ENCODE peak calls at places on chromosome 15, in seven cellular contexts. S is A549, K is lower leg skin, N is ovary, T is transverse colon, Q is spleen, Z is uterus. L is an unnamed sample.

GRCh38 chr15:84387086-84387485 is 151.5 kb downstream of the GOLGA6L4 start:
- DNase-seq in S (no peak), K (peak), N (peak), T (no peak), Q (peak), Z (no peak), L (no peak)

GRCh38 chr15:91499774-91500383 is 353.6 kb upstream of the SLCO3A1 start:
- DNase-seq in S (no peak), K (no peak), N (no peak), T (no peak), Q (no peak), Z (no peak), L (no peak)

GRCh38 chr15:84887928-84888327 is 3.5 kb downstream of the SLC28A1 start:
- DNase-seq in S (no peak), K (no peak), N (no peak), T (no peak), Q (no peak), Z (no peak), L (no peak)

GRCh38 chr15:49962044-49962602 is 156.9 kb downstream of the ATP8B4 start:
- DNase-seq in S (no peak), K (no peak), N (no peak), T (no peak), Q (no peak), Z (no peak), L (no peak)

GRCh38 chr15:65323071-65323511 is 18.6 kb downstream of the RNU5B-1 start:
- DNase-seq in S (no peak), K (no peak), N (peak), T (peak), Q (no peak), Z (peak), L (no peak)

GRCh38 chr15:34442891-34443290 is 5.3 kb upstream of the GOLGA8A start:
- DNase-seq in S (no peak), K (no peak), N (no peak), T (no peak), Q (no peak), Z (no peak), L (no peak)

GRCh38 chr15:76011611-76012010 is 613 bp downstream of the NRG4 start:
- DNase-seq in S (peak), K (no peak), N (no peak), T (no peak), Q (no peak), Z (no peak), L (no peak)

GRCh38 chr15:64634576-64635485 is 140.6 kb downstream of the RBPMS2 start:
- DNase-seq in S (peak), K (no peak), N (no peak), T (no peak), Q (no peak), Z (no peak), L (no peak)

GRCh38 chr15:51846463-51847230 is 17.2 kb downstream of the TMOD3 start:
- DNase-seq in S (peak), K (no peak), N (no peak), T (no peak), Q (no peak), Z (no peak), L (no peak)

GRCh38 chr15:59570364-59570763 is 41.2 kb upstream of the GCNT3 start:
- DNase-seq in S (peak), K (no peak), N (no peak), T (peak), Q (no peak), Z (no peak), L (no peak)

GRCh38 chr15:59569477-59569876 is 42.1 kb upstream of the GCNT3 start:
- DNase-seq in S (no peak), K (no peak), N (no peak), T (no peak), Q (no peak), Z (no peak), L (no peak)

GRCh38 chr15:59567369-59567768 is 44.2 kb upstream of the GCNT3 start:
- DNase-seq in S (peak), K (no peak), N (no peak), T (peak), Q (no peak), Z (no peak), L (no peak)

GRCh38 chr15:59571606-59572005 is 40.0 kb upstream of the GCNT3 start:
- DNase-seq in S (no peak), K (no peak), N (no peak), T (no peak), Q (no peak), Z (no peak), L (no peak)
- TF ChIP-seq POLR2A in S (no peak), K (no peak), N (no peak), T (no peak), Q (no peak), Z (no peak), L (no peak)

GRCh38 chr15:88930579-88930978 is 17.4 kb upstream of the MFGE8 start:
- DNase-seq in S (no peak), K (no peak), N (no peak), T (no peak), Q (no peak), Z (no peak), L (no peak)

GRCh38 chr15:88932271-88932874 is 19.2 kb upstream of the MFGE8 start:
- DNase-seq in S (no peak), K (no peak), N (no peak), T (no peak), Q (no peak), Z (peak), L (no peak)

GRCh38 chr15:88932875-88933330 is 19.7 kb upstream of the MFGE8 start:
- DNase-seq in S (no peak), K (no peak), N (no peak), T (no peak), Q (no peak), Z (peak), L (no peak)
- TF ChIP-seq POLR2A in S (no peak), K (no peak), N (no peak), T (no peak), Q (no peak), Z (no peak), L (no peak)

GRCh38 chr15:29457729-29458128 is 188.1 kb upstream of the NSMCE3 start:
- DNase-seq in S (no peak), K (no peak), N (no peak), T (no peak), Q (no peak), Z (no peak), L (no peak)
- TF ChIP-seq POLR2A in S (no peak), K (no peak), N (no peak), T (no peak), Q (no peak), Z (no peak), L (no peak)

GRCh38 chr15:69590932-69591524 is 138.4 kb downstream of the RPLP1 start:
- DNase-seq in S (no peak), K (no peak), N (no peak), T (no peak), Q (no peak), Z (no peak), L (no peak)
- TF ChIP-seq POLR2A in S (no peak), K (no peak), N (no peak), T (no peak), Q (no peak), Z (no peak), L (no peak)

GRCh38 chr15:89334510-89335288 is at the start of gene POLG:
- DNase-seq in S (peak), K (peak), N (peak), T (peak), Q (peak), Z (peak), L (peak)
- TF ChIP-seq POLR2A in S (peak), K (peak), N (peak), T (peak), Q (peak), Z (peak), L (peak)

DNA sequence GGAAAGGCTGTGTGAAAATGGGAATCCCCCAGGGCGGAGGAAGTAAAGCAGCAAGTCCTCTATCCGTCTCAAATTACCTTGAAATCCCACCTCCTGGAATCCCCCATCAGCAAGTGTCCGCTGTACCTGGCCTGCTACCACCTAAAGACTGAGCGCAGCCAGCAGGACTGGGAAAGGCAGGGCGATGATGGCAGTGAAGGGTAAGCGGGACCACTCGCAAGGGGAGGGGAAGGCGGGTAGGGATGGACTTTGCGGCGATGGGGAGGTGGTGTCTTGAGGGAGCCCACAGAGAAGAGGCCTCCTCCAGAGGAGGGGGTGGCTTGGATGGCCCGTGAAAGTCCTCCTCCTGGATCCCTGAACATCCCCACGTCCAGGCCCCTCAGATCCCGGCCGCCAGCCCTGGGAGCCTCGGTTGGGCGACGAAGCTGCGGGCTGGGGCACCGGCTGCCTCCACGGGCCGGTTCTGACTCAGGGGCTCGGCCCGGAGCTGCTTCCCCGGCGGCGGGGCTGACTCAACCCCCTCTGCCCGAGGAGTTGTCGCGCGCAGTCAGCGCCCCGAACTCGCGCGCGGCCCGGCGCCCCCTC is 595 bp downstream of the LARP6 start:
- DNase-seq in S (no peak), K (peak), N (peak), T (peak), Q (no peak), Z (peak), L (peak)
- TF ChIP-seq POLR2A in S (no peak), K (no peak), N (no peak), T (no peak), Q (no peak), Z (no peak), L (no peak)

GRCh38 chr15:68431792-68432401 is at the start of gene ITGA11:
- DNase-seq in S (peak), K (peak), N (peak), T (peak), Q (no peak), Z (peak), L (no peak)
- TF ChIP-seq POLR2A in S (peak), K (no peak), N (no peak), T (no peak), Q (no peak), Z (peak), L (peak)